ENCODE peak calls at places on chromosomes 1 and 21, in five cellular contexts. R is CD4-positive, alpha-beta memory T cell; O is GM23338; V is adrenal gland; B is K562. E is an unnamed sample.

GRCh38 chr1:80445021-80445420 is 1355.7 kb upstream of the ADGRL2 start:
- DNase-seq in O (no peak), R (no peak), B (no peak), V (no peak), E (no peak)

GRCh38 chr1:47708658-47709301 is 270.9 kb downstream of the FOXD2 start:
- DNase-seq in B (no peak), R (no peak), O (peak; percentile 96), V (no peak), E (peak; percentile 26)

GRCh38 chr1:7650801-7651200 is 120.3 kb upstream of the VAMP3 start:
- DNase-seq in V (no peak), O (peak; percentile 59), R (no peak), B (no peak), E (peak; percentile 57)

GRCh38 chr1:35030338-35031102 is 1.2 kb downstream of the ZMYM6 start:
- DNase-seq in R (no peak), O (no peak), V (no peak), B (no peak), E (no peak)

GRCh38 chr1:230199034-230199433 is 132.0 kb downstream of the GALNT2 start:
- DNase-seq in V (no peak), B (no peak), O (no peak), R (no peak), E (no peak)

GRCh38 chr1:7784492-7785071 is 491 bp downstream of the PER3 start:
- DNase-seq in B (no peak), O (peak; percentile 38), R (no peak), V (peak; percentile 53), E (peak; percentile 75)

GRCh38 chr1:100348549-100349144 is 3.7 kb upstream of the CDC14A start:
- DNase-seq in O (no peak), V (no peak), B (no peak), R (no peak), E (no peak)

GRCh38 chr1:23421752-23422312 is 2.7 kb downstream of the TCEA3 start:
- DNase-seq in V (peak; percentile 71), B (peak; percentile 46), O (no peak), R (no peak), E (no peak)

GRCh38 chr1:96049759-96050409 is 671.7 kb upstream of the PTBP2 start:
- DNase-seq in V (no peak), R (no peak), O (no peak), B (no peak), E (no peak)

GRCh38 chr1:230352537-230352936 is 73.6 kb downstream of the PGBD5 start:
- DNase-seq in O (no peak), B (no peak), R (no peak), V (no peak), E (no peak)

GRCh38 chr1:47529520-47530098 is 91.8 kb downstream of the FOXD2 start:
- DNase-seq in R (no peak), O (peak; percentile 52), B (peak; percentile 42), V (no peak), E (no peak)

GRCh38 chr1:150234309-150234646 is 1.6 kb downstream of the ANP32E start:
- DNase-seq in V (no peak), R (no peak), B (no peak), O (no peak), E (no peak)

GRCh38 chr1:218332416-218332815 is 12.7 kb upstream of the TGFB2 start:
- DNase-seq in V (no peak), O (no peak), B (no peak), R (no peak), E (no peak)

GRCh38 chr1:50109647-50110075 is 941 bp downstream of the ELAVL4 start:
- DNase-seq in R (no peak), O (peak; percentile 46), V (peak; percentile 15), B (no peak), E (no peak)

GRCh38 chr1:160136121-160136925 is 15.1 kb upstream of the ATP1A4 start:
- DNase-seq in R (no peak), O (no peak), V (no peak), B (no peak), E (no peak)

GRCh38 chr21:25717491-25718139 is 17.1 kb downstream of the ATP5PF start:
- DNase-seq in B (peak; percentile 44), O (peak; percentile 39), R (no peak), V (no peak), E (no peak)

GRCh38 chr1:47592296-47592975 is 154.6 kb downstream of the FOXD2 start:
- DNase-seq in V (no peak), O (peak; percentile 15), B (no peak), R (no peak), E (no peak)

GRCh38 chr1:170305777-170306299 is 160.1 kb downstream of the NTMT2 start:
- DNase-seq in B (no peak), V (no peak), R (no peak), O (no peak), E (no peak)

GRCh38 chr1:9426291-9426711 is 113.0 kb upstream of the SLC25A33 start:
- DNase-seq in V (no peak), B (no peak), O (no peak), R (peak; percentile 84), E (no peak)

GRCh38 chr1:156726549-156727226 is 1.6 kb upstream of the METTL25B start:
- DNase-seq in B (peak; percentile 50), O (peak; percentile 88), V (no peak), R (peak; percentile 54), E (no peak)

GRCh38 chr1:196105901-196106300 is 502.3 kb downstream of the KCNT2 start:
- DNase-seq in B (no peak), V (no peak), R (no peak), O (no peak), E (no peak)

GRCh38 chr1:203305809-203306088 is 430 bp downstream of the BTG2 start:
- DNase-seq in B (no peak), V (no peak), R (no peak), O (no peak), E (no peak)

GRCh38 chr1:186282466-186282865 is 92.6 kb downstream of the TPR start:
- DNase-seq in R (no peak), O (no peak), V (no peak), B (no peak), E (no peak)

GRCh38 chr1:190904091-190904695 is 426.5 kb upstream of the BRINP3 start:
- DNase-seq in R (no peak), O (no peak), B (no peak), V (no peak), E (no peak)

GRCh38 chr1:218867941-218868656 is 305.6 kb upstream of the LYPLAL1 start:
- DNase-seq in R (no peak), V (no peak), O (no peak), B (no peak), E (no peak)

GRCh38 chr1:31510304-31510703 is 66.0 kb upstream of the TINAGL1 start:
- DNase-seq in R (no peak), V (no peak), B (no peak), O (no peak), E (no peak)

GRCh38 chr1:96178053-96178452 is 543.5 kb upstream of the PTBP2 start:
- DNase-seq in O (no peak), V (no peak), B (no peak), R (no peak), E (no peak)

DNA sequence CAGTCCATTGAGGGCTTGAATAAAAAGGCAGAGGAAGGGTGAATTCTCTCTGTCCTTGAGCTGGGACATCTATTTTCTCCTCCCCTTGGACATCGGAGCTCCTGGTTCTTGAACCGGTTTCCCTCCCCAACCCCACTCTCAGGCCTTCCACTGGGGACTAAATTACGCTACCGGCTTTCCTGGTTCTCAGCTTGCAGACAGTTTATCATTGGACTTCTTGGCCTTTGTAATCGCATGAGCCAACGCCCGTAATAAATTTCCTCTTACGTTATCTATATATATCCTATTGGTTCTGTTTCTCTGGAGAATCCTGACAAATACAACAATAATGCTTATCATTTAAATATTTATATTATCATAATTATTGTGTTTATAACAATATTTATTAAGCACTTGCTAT is 20.4 kb upstream of the COL9A2 start:
- DNase-seq in R (no peak), B (no peak), V (no peak), O (no peak), E (no peak)
- H3K27me3 ChIP-seq in R (no peaks in the 10 kb centered on the region), B (no peaks in the 10 kb centered on the region), V (no peaks in the 10 kb centered on the region), O (no peaks in the 10 kb centered on the region), E (no peaks in the 10 kb centered on the region)

DNA sequence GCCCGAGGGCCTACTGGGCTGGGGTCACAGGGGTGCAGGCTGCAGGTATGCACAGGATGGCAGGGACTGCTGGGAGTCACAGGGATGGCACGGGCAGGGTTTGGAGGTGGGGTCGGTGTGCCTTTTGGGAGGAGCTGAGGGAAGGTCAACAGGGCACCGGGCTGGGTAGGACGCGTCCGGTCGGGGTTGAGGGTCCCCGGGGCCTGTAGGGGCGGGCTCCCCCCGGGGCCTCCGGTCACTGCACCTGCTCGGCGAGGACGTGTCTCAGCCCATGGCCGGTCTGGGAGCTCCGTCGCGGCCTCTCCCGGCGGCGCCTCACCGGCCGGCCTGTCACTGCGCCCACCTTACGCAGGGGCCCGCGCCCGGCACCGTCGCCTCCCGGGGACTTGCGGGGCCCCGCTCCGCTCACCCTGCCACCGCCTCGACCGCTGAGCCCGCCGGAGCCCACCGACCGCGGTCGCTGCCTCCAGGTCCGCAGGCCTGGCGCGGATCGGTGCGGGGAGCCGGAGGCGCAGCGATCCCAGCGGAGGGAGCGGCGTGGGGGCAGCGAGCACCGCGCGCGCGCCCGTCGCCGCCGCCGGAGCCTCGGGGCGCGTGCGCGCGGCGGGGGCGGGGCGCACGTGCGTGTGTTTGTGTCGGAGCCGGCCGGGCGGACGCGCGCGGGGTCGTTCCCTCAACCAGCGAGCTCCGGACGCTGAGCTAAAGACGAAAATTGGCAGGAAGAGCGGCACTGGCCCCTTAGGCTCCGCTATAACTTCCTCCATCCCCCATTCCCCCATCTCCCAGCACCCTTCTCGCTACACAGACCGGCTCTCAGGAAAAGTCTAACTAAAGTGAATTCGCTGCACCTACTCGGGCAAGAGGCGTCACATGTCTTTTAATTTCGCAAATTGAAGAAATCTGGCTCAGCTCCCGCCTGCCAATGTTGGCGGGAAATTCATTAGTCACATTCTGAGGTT is at the start of gene AMIGO1:
- DNase-seq in V (peak; percentile 57), B (peak; percentile 96), R (peak; percentile 65), O (peak; percentile 85), E (peak; percentile 89)
- H3K27me3 ChIP-seq in V (no peaks in the 10 kb centered on the region), B (peaks cover 13% of the 10 kb centered on the region), R (no peaks in the 10 kb centered on the region), O (peaks cover 36% of the 10 kb centered on the region), E (no peaks in the 10 kb centered on the region)

DNA sequence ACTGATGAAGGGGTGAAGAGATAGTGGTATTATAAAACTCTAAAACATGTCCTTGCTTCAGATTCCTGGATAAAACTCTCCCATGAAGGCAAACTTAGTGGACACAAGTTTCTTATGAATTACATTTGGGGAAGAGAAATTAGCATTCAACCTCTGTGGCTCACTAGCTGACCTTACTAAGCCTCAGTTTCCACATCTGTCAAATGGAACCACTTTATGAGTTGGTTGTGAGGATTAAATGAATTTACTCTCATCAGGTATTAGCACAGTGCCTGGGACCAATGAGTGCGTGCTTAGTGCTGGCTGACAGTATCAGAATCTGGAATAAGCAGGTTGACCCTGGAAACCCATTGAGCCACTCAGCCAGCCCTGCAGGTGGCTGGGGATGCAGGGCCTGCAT is 2.6 kb downstream of the CACNA1S start:
- DNase-seq in V (no peak), O (no peak), B (no peak), R (no peak), E (no peak)
- H3K27me3 ChIP-seq in V (no peaks in the 10 kb centered on the region), O (peaks cover 15% of the 10 kb centered on the region), B (peaks cover 29% of the 10 kb centered on the region), R (no peaks in the 10 kb centered on the region), E (no peaks in the 10 kb centered on the region)

GRCh38 chr1:158181577-158181922 is 855 bp downstream of the CD1D start:
- DNase-seq in V (no peak), B (no peak), O (no peak), R (no peak), E (no peak)
- H3K27me3 ChIP-seq in V (peaks cover 20% of the 10 kb centered on the region), B (peaks cover 20% of the 10 kb centered on the region), O (peaks cover 93% of the 10 kb centered on the region), R (peaks cover 22% of the 10 kb centered on the region), E (no peaks in the 10 kb centered on the region)